ENCODE peak calls at places on chromosomes 2 and 18, in four cellular contexts. Y is K562, L is IMR-90, U is GM12878. D is an unnamed sample.

GRCh38 chr2:165305391-165306096 is 66.3 kb downstream of the SCN2A start:
- DNase-seq in Y (no peak), L (no peak), U (no peak), D (no peak)

GRCh38 chr2:145685323-145686050 is 1165.6 kb upstream of the ZEB2 start:
- DNase-seq in Y (no peak), L (peak), U (no peak), D (no peak)

GRCh38 chr2:68412127-68412819 is 47.2 kb downstream of the PLEK start:
- DNase-seq in Y (no peak), L (no peak), U (no peak), D (no peak)

GRCh38 chr18:61554117-61554776 is 221.0 kb downstream of the CDH20 start:
- DNase-seq in Y (no peak), L (no peak), U (no peak), D (no peak)

GRCh38 chr2:109383505-109384307 is 230.1 kb downstream of the SEPTIN10 start:
- DNase-seq in Y (no peak), L (no peak), U (no peak), D (no peak)

GRCh38 chr2:68832161-68832869 is 38.9 kb downstream of the BMP10 start:
- DNase-seq in Y (peak), L (peak), U (peak), D (peak)

GRCh38 chr2:234111523-234111922 is 61.0 kb downstream of the SPP2 start:
- DNase-seq in Y (no peak), L (peak), U (no peak), D (peak)

GRCh38 chr2:57876313-57876712 is 170.3 kb upstream of the VRK2 start:
- DNase-seq in Y (no peak), L (no peak), U (no peak), D (no peak)

GRCh38 chr2:77397763-77398162 is 124.4 kb downstream of the LRRTM4 start:
- DNase-seq in Y (no peak), L (no peak), U (no peak), D (no peak)

GRCh38 chr2:71974846-71975245 is 172.8 kb downstream of the CYP26B1 start:
- DNase-seq in Y (no peak), L (no peak), U (no peak), D (no peak)

GRCh38 chr2:240629968-240630770 is 4.9 kb downstream of the GPR35 start:
- DNase-seq in Y (no peak), L (no peak), U (no peak), D (no peak)

GRCh38 chr2:240921319-240922233 is 15.4 kb downstream of the CROCC2 start:
- DNase-seq in Y (no peak), L (peak), U (no peak), D (peak)

GRCh38 chr2:198901894-198902293 is 555.8 kb downstream of the SATB2 start:
- DNase-seq in Y (no peak), L (no peak), U (no peak), D (no peak)

GRCh38 chr2:176269319-176270099 is at the start of gene MTX2:
- DNase-seq in Y (peak), L (peak), U (peak), D (peak)

GRCh38 chr2:146874260-146874658 is 970.6 kb upstream of the ACVR2A start:
- DNase-seq in Y (no peak), L (no peak), U (no peak), D (no peak)

GRCh38 chr2:96881349-96882195 is 11.7 kb upstream of the SEMA4C start:
- DNase-seq in Y (peak), L (no peak), U (no peak), D (no peak)

GRCh38 chr18:49597152-49597551 is 35.3 kb downstream of the LIPG start:
- DNase-seq in Y (no peak), L (no peak), U (no peak), D (no peak)

GRCh38 chr2:42810971-42811865 is 18.8 kb upstream of the HAAO start:
- DNase-seq in Y (no peak), L (peak), U (no peak), D (no peak)

GRCh38 chr2:61538920-61539559 is 884 bp upstream of the XPO1 start:
- DNase-seq in Y (no peak), L (peak), U (peak), D (no peak)

GRCh38 chr2:187274146-187274545 is 173.9 kb downstream of the CALCRL start:
- DNase-seq in Y (no peak), L (no peak), U (no peak), D (no peak)

GRCh38 chr2:207253946-207254345 is 88.2 kb upstream of the KLF7 start:
- DNase-seq in Y (no peak), L (peak), U (no peak), D (peak)
- TF ChIP-seq ELK1 in Y (no peak), L (no peak), U (no peak), D (no peak)

DNA sequence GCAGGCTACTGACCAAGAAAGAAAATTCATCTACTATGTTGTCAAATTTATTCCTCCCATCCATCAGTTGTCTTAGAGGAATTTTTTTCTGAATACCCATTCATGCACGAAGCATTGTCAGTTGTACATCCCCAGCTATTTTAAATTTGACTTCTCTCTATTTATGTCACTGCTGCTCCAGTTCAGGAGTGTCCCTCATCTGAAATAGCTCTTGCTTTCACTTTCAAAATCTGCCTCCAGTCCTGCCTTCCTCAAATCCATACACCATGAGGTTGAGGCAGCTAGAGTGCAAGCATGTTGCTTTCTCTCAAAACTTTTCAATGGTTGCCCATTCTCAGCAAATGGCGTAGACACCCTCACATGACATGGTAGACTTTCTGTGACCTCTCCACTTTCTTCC is 335.4 kb upstream of the CDH2 start:
- DNase-seq in Y (no peak), L (no peak), U (peak), D (no peak)
- TF ChIP-seq ELK1 in Y (no peak), L (no peak), U (no peak), D (no peak)

GRCh38 chr2:174681983-174682577 is 82.2 kb downstream of the CHRNA1 start:
- DNase-seq in Y (no peak), L (no peak), U (no peak), D (peak)
- TF ChIP-seq ELK1 in Y (no peak), L (no peak), U (no peak), D (no peak)

GRCh38 chr2:197138513-197138912 is 172.1 kb downstream of the ANKRD44 start:
- DNase-seq in Y (no peak), L (no peak), U (no peak), D (no peak)

GRCh38 chr2:197137234-197137633 is 173.3 kb downstream of the ANKRD44 start:
- DNase-seq in Y (no peak), L (peak), U (no peak), D (no peak)

GRCh38 chr2:197136452-197136851 is 174.1 kb downstream of the ANKRD44 start:
- DNase-seq in Y (no peak), L (no peak), U (no peak), D (no peak)

GRCh38 chr2:197140045-197140444 is 170.5 kb downstream of the ANKRD44 start:
- DNase-seq in Y (no peak), L (no peak), U (no peak), D (no peak)

GRCh38 chr2:197137826-197138480 is 172.6 kb downstream of the ANKRD44 start:
- DNase-seq in Y (no peak), L (no peak), U (no peak), D (no peak)
- TF ChIP-seq ELK1 in Y (no peak), L (no peak), U (no peak), D (no peak)

DNA sequence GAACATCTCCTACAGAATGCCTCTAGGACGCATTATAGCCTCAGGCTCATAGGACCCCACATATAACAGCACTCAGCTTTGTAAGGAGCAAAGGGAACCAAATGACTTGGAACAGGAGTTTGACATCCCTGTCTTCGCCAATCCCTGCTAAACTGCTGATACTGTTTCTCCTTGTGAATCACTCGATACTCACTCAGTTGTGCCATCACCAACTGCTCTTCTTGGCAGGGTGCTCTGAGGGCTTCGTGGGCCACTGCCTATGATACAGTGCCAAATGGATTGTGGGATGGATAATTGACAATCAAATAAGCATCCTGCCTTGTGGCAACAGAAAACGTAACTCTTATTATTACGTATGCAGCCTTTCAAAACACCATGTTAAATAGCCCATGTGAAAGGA is 396.3 kb downstream of the RIT2 start:
- DNase-seq in Y (no peak), L (no peak), U (no peak), D (no peak)
- TF ChIP-seq ELK1 in Y (no peak), L (no peak), U (no peak), D (no peak)

GRCh38 chr2:1992280-1992679 is 248.0 kb upstream of the PXDN start:
- DNase-seq in Y (no peak), L (no peak), U (no peak), D (no peak)
- TF ChIP-seq ELK1 in Y (no peak), L (no peak), U (no peak), D (no peak)

DNA sequence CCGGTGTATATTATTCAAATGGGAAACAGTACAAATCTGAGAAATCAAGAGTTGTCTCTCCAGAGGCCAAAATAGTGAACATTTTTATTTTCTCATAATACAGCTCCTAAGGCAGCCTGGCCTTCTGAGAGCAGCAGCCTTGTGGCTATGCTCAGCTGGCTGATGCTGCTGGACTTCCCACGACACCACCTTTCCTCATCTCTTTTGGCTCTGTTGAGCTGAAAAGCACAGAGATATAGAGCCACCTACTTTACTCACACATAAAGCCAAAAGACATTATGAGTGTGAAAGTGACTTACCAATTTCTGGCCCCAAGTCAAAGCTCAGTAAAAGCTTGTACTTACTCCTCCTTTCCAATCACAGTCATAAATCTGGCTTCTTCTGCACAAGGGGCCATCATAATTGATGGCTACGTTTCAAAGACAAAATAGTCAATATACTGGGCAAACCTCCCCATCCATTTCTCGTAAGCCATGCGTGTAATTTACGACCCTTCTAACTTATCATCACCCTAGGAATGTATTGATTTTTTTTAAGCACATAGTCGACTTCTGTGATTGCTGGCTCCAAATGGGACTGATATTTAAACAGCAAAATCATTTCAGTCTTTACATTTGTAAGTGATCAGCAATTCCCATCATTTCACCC is 18.6 kb upstream of the REG3A start:
- DNase-seq in Y (no peak), L (no peak), U (no peak), D (no peak)
- TF ChIP-seq ELK1 in Y (no peak), L (no peak), U (no peak), D (no peak)

GRCh38 chr2:236517463-236518077 is 52.1 kb upstream of the ACKR3 start:
- DNase-seq in Y (no peak), L (no peak), U (no peak), D (no peak)
- TF ChIP-seq ELK1 in Y (no peak), L (no peak), U (no peak), D (no peak)

DNA sequence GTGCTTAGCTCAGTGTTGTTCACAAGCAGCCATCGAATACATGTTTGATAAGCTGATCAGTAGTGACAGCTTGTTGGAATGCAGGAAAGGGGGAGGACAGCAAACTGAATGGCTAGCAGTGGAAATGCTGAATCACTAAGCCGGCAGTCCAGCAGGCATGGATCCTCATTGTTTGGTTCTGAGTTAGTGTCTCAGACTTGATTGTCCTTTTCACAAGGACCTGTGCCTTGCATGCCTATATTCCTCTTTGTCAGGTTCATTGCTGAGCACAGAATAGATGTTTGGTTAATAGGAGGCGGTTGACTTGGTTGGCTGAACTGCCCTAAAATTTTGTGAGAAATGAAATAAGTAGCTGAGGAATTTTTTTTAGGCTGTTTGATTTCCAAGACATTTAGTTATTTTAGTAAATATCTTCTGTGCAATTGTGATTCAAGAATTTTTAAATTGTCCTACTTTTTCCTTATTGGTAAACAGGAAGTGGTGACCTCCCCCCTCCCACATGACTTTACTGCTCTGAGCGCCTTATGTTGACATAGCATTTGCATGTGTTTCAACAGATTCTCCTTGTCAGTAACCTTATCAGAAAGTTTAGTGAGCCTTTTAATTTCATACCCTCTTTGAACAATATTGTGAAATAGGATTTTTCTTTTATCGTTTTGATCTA is 21.4 kb upstream of the STON1 start:
- DNase-seq in Y (peak), L (peak), U (no peak), D (no peak)
- TF ChIP-seq ELK1 in Y (no peak), L (no peak), U (no peak), D (no peak)

GRCh38 chr2:183035298-183035953 is 2.8 kb downstream of the NCKAP1 start:
- DNase-seq in Y (no peak), L (peak), U (no peak), D (no peak)
- TF ChIP-seq ELK1 in Y (no peak), L (no peak), U (no peak), D (no peak)

D was measured in A549.